ENCODE peak calls at places on chromosomes 12 and 14, in eight cellular contexts. D, E, R, W, O, Q, S and V are unnamed samples.

GRCh38 chr12:31035226-31035625 is 38.4 kb upstream of the DDX11 start:
- DNase-seq in D (no peak), E (no peak), R (no peak), W (no peak), O (no peak), Q (no peak), S (no peak), V (no peak)

GRCh38 chr12:42776396-42776795 is 186.8 kb upstream of the PRICKLE1 start:
- DNase-seq in D (no peak), E (no peak), R (no peak), W (no peak), O (no peak), Q (no peak), S (no peak), V (no peak)

GRCh38 chr14:99179506-99179905 is 92.5 kb downstream of the BCL11B start:
- DNase-seq in D (no peak), E (no peak), R (no peak), W (no peak), O (no peak), Q (no peak), S (peak; percentile 12), V (no peak)

GRCh38 chr14:90781344-90781761 is 34.9 kb downstream of the TTC7B start:
- DNase-seq in D (no peak), E (no peak), R (no peak), W (no peak), O (no peak), Q (no peak), S (no peak), V (no peak)

GRCh38 chr12:106625976-106626375 is 43.2 kb downstream of the RFX4 start:
- DNase-seq in D (no peak), E (no peak), R (no peak), W (no peak), O (no peak), Q (no peak), S (no peak), V (no peak)

GRCh38 chr14:64692597-64693350 is 11.4 kb upstream of the PLEKHG3 start:
- DNase-seq in D (no peak), E (peak; percentile 66), R (no peak), W (no peak), O (no peak), Q (no peak), S (no peak), V (no peak)

GRCh38 chr14:85221832-85222231 is 308.1 kb upstream of the FLRT2 start:
- DNase-seq in D (no peak), E (no peak), R (no peak), W (no peak), O (no peak), Q (no peak), S (no peak), V (no peak)

GRCh38 chr14:22560638-22561365 is 28.2 kb downstream of the DAD1 start:
- DNase-seq in D (no peak), E (peak; percentile 40), R (no peak), W (peak; percentile 36), O (no peak), Q (no peak), S (no peak), V (no peak)

GRCh38 chr14:50319721-50320120 is 7.6 kb downstream of the DMAC2L start:
- DNase-seq in D (no peak), E (no peak), R (no peak), W (no peak), O (no peak), Q (no peak), S (no peak), V (no peak)

GRCh38 chr14:74649673-74650072 is 37.6 kb upstream of the LTBP2 start:
- DNase-seq in D (no peak), E (no peak), R (no peak), W (no peak), O (no peak), Q (no peak), S (no peak), V (no peak)

GRCh38 chr14:50106178-50106577 is 10.2 kb downstream of the VCPKMT start:
- DNase-seq in D (no peak), E (no peak), R (no peak), W (no peak), O (no peak), Q (no peak), S (no peak), V (no peak)

GRCh38 chr12:67426067-67426466 is 156.9 kb downstream of the CAND1 start:
- DNase-seq in D (no peak), E (peak; percentile 41), R (no peak), W (no peak), O (no peak), Q (no peak), S (no peak), V (peak; percentile 86)

GRCh38 chr14:51860164-51860835 is at the start of gene GNG2:
- DNase-seq in D (peak; percentile 82), E (peak; percentile 88), R (peak; percentile 86), W (peak; percentile 83), O (no peak), Q (peak; percentile 87), S (peak; percentile 69), V (no peak)

GRCh38 chr14:78595797-78596196 is 425.6 kb downstream of the NRXN3 start:
- DNase-seq in D (no peak), E (peak; percentile 17), R (no peak), W (no peak), O (no peak), Q (no peak), S (no peak), V (no peak)

GRCh38 chr12:130133851-130134562 is 28.3 kb upstream of the FZD10 start:
- DNase-seq in D (no peak), E (no peak), R (peak; percentile 32), W (no peak), O (no peak), Q (no peak), S (no peak), V (no peak)

GRCh38 chr12:52865090-52865944 is 16.5 kb upstream of the KRT78 start:
- DNase-seq in D (peak; percentile 75), E (peak; percentile 79), R (peak; percentile 65), W (no peak), O (peak; percentile 79), Q (peak; percentile 68), S (peak; percentile 78), V (no peak)

GRCh38 chr12:22283006-22283506 is 51.5 kb downstream of the ST8SIA1 start:
- DNase-seq in D (no peak), E (no peak), R (no peak), W (no peak), O (no peak), Q (no peak), S (no peak), V (peak; percentile 74)

GRCh38 chr12:61385771-61386170 is 874.4 kb upstream of the USP15 start:
- DNase-seq in D (no peak), E (no peak), R (no peak), W (no peak), O (no peak), Q (no peak), S (no peak), V (no peak)

GRCh38 chr14:41830679-41831078 is 224.0 kb downstream of the LRFN5 start:
- DNase-seq in D (no peak), E (peak; percentile 19), R (no peak), W (no peak), O (no peak), Q (no peak), S (no peak), V (no peak)

GRCh38 chr12:124191024-124191359 is 103.9 kb upstream of the RFLNA start:
- DNase-seq in D (no peak), E (no peak), R (no peak), W (no peak), O (peak; percentile 26), Q (no peak), S (no peak), V (no peak)

GRCh38 chr12:125089083-125089482 is 23.8 kb downstream of the AACS start:
- DNase-seq in D (no peak), E (no peak), R (no peak), W (no peak), O (no peak), Q (no peak), S (no peak), V (no peak)

GRCh38 chr12:46150735-46151134 is 118.1 kb downstream of the SLC38A1 start:
- DNase-seq in D (no peak), E (no peak), R (no peak), W (no peak), O (no peak), Q (no peak), S (no peak), V (no peak)
- H3K4me3 ChIP-seq in D (no peak overlapping the region), E (no peak overlapping the region), R (no peak overlapping the region), W (no peak overlapping the region), O (no peak overlapping the region), Q (no peak overlapping the region), S (no peak overlapping the region), V (no peak overlapping the region)

DNA sequence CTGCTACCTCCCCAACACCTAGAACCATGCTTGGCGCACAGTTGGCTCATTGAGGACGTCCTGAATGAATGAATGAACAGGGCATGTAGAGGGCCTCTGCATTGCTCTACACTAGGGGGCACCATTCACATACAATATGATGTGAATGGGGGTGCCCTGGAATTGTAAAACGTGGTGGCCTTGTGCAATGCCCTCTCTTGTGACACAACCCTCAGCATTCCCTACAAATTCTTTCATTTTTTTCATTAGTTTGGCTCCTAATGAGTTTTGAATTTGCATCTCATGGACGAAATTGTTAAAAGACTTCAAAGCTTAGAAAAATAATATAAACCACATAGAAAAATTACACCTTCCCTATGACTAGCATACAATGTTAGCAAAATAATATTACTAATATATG is 2.3 kb upstream of the DIO2 start:
- DNase-seq in D (no peak), E (peak; percentile 43), R (no peak), W (no peak), O (peak; percentile 16), Q (no peak), S (no peak), V (peak; percentile 30)
- TF ChIP-seq CTCF in D (peak; percentile 50), E (peak; percentile 26), R (no peak), W (no peak), O (peak; percentile 75), Q (peak; percentile 18), S (no peak), V (peak; percentile 68)

GRCh38 chr14:100567877-100568163 is 19.4 kb downstream of the BEGAIN start:
- DNase-seq in D (no peak), E (no peak), R (no peak), W (no peak), O (no peak), Q (no peak), S (no peak), V (no peak)
- H3K4me3 ChIP-seq in D (peak overlapping the region; percentile 35), E (peak overlapping the region; percentile 31), R (peak overlapping the region; percentile 64), W (no peak overlapping the region), O (no peak overlapping the region), Q (peak overlapping the region; percentile 56), S (peak overlapping the region; percentile 66), V (no peak overlapping the region)

DNA sequence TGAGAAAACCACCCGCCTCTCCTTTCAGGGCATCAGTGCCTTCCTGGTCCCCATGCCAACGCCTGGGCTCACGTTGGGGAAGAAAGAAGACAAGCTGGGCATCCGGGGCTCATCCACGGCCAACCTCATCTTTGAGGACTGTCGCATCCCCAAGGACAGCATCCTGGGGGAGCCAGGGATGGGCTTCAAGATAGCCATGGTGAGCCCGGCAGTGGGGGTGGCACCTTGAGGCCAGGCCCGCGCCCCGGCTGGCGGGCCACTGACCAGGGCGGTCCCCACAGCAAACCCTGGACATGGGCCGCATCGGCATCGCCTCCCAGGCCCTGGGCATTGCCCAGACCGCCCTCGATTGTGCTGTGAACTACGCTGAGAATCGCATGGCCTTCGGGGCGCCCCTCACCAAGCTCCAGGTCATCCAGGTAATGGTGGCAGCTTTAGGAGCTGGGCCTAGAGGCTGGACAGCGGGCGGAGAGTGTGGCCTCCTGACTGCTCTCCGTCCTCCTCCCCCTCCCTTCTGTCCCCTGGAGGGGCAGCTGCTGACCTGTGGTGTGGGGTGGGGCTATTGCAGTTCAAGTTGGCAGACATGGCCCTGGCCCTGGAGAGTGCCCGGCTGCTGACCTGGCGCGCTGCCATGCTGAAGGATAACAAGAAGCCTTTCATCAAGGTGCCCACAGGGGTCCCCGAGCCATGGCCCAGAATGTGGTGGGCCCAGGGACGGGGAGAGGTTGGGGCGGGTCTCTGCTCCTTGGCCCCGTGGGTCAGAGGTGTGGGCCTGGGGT is 12.8 kb downstream of the ACADS start:
- DNase-seq in D (no peak), E (no peak), R (peak; percentile 65), W (no peak), O (no peak), Q (no peak), S (no peak), V (no peak)
- TF ChIP-seq CTCF in D (no peak), E (no peak), R (no peak), W (no peak), O (no peak), Q (no peak), S (no peak), V (no peak)